ENCODE peak calls at places on chromosomes 6 and 20, in four cellular contexts. H, W, L and F are unnamed samples.

GRCh38 chr6:5119090-5119951 is 34.2 kb downstream of the PPP1R3G start:
- DNase-seq in H (no peak), W (no peak), L (no peak), F (no peak)

GRCh38 chr20:47274449-47275108 is 81.9 kb downstream of the ZMYND8 start:
- DNase-seq in H (no peak), W (peak), L (peak), F (no peak)

GRCh38 chr6:167996424-167997199 is 859 bp upstream of the KIF25 start:
- DNase-seq in H (no peak), W (no peak), L (no peak), F (no peak)

GRCh38 chr6:36350681-36351091 is 14.0 kb upstream of the BNIP5 start:
- DNase-seq in H (peak), W (no peak), L (peak), F (peak)

GRCh38 chr20:37969949-37970855 is 63.1 kb downstream of the TTI1 start:
- DNase-seq in H (no peak), W (no peak), L (no peak), F (peak)

GRCh38 chr6:128158496-128158895 is 257.6 kb upstream of the THEMIS start:
- DNase-seq in H (no peak), W (no peak), L (peak), F (no peak)

GRCh38 chr6:134564705-134565104 is 246.8 kb upstream of the SGK1 start:
- DNase-seq in H (no peak), W (no peak), L (no peak), F (no peak)

GRCh38 chr6:79544299-79544927 is 7.2 kb upstream of the LCA5 start:
- DNase-seq in H (peak), W (peak), L (peak), F (no peak)

GRCh38 chr6:110341671-110342304 is 16.4 kb downstream of the METTL24 start:
- DNase-seq in H (peak), W (no peak), L (no peak), F (no peak)

GRCh38 chr6:149405823-149406765 is 6.0 kb downstream of the SUMO4 start:
- DNase-seq in H (no peak), W (no peak), L (no peak), F (no peak)

GRCh38 chr6:53827485-53827884 is 32.7 kb downstream of the LRRC1 start:
- DNase-seq in H (no peak), W (no peak), L (no peak), F (no peak)

GRCh38 chr6:89323461-89324098 is 8.5 kb upstream of the GABRR2 start:
- DNase-seq in H (no peak), W (no peak), L (no peak), F (no peak)

GRCh38 chr6:107627928-107628327 is 138.0 kb downstream of the SOBP start:
- DNase-seq in H (no peak), W (no peak), L (no peak), F (no peak)

GRCh38 chr20:59696476-59696875 is 92.1 kb downstream of the PHACTR3 start:
- DNase-seq in H (no peak), W (no peak), L (no peak), F (no peak)

GRCh38 chr6:74510878-74511277 is 695.0 kb downstream of the COL12A1 start:
- DNase-seq in H (no peak), W (no peak), L (no peak), F (no peak)

GRCh38 chr6:119351005-119351394 is 1.4 kb upstream of the MAN1A1 start:
- DNase-seq in H (no peak), W (no peak), L (peak), F (no peak)

GRCh38 chr6:111602481-111603404 is 2.9 kb downstream of the TRAF3IP2 start:
- DNase-seq in H (peak), W (no peak), L (no peak), F (peak)

GRCh38 chr6:167849846-167850459 is 23.2 kb downstream of the AFDN start:
- DNase-seq in H (no peak), W (no peak), L (no peak), F (no peak)

GRCh38 chr20:19626896-19627295 is 131.2 kb upstream of the RIN2 start:
- DNase-seq in H (no peak), W (no peak), L (no peak), F (no peak)

DNA sequence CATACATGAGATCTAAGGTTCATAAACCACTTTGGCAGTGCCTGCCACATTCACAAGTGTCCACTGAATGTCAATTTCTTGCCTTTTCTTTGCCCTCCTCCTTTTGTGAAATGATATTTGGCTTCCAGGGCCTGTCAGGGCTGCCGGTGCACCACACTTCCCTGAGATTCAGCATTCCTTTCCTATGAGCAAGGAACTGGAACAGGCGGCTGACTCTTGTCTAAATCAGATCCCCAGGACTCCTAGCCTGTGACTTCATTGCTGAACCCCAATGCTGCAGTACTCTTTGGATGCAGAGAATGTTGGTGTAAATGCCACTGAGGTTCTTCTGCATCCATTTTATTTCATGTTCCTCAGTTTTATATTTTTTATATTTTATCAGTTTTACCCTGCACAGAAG is 172.2 kb downstream of the ARID1B start:
- DNase-seq in H (no peak), W (no peak), L (peak), F (no peak)
- H3K4me3 ChIP-seq in H (no peak), W (no peak), L (no peak), F (no peak)

DNA sequence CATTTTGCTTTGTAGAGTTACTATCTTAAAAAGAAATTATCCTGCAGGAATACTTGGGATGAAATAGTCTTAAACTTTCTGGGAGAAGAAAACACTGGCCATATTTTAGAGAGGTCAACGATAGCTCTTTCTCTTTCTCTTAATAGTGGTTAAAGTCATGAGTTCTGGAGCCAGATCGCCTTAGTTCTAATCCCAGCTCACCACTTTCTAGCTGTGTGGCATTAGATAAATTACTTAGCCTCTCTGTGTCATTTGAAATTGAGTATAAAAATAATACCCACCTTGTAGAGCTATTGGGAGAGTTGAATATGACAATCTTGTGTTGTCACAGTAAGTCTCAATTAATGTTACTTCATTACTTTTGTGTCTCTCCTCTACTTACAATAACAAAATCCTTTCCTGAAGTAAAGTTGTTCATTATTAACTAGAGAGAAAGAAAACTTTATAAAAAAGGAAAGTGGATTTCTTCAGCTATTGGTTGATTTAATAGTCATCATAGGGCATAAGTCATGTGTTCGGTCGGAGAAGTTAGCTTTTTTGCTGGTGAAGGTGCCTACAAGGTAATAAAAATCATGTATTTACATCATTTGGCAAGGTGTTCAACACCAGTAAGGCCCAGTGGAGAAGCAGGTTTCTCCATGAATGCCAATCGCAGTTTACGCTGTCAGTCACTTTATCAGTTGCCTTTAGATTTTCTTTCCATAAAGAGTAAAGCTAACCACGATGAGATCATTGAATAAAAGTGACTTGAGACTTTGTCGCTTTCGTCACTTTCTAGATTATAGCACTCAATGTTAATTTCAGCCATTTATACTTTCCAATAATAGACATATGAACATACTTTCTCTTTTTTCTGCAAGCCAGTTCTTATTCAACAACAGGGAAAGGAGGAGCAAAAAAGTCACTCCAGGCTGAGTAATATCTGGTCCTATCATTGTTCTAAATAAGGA is 2.0 kb downstream of the NEDD9 start:
- DNase-seq in H (no peak), W (no peak), L (no peak), F (no peak)
- H3K4me3 ChIP-seq in H (peak), W (peak), L (peak), F (peak)

DNA sequence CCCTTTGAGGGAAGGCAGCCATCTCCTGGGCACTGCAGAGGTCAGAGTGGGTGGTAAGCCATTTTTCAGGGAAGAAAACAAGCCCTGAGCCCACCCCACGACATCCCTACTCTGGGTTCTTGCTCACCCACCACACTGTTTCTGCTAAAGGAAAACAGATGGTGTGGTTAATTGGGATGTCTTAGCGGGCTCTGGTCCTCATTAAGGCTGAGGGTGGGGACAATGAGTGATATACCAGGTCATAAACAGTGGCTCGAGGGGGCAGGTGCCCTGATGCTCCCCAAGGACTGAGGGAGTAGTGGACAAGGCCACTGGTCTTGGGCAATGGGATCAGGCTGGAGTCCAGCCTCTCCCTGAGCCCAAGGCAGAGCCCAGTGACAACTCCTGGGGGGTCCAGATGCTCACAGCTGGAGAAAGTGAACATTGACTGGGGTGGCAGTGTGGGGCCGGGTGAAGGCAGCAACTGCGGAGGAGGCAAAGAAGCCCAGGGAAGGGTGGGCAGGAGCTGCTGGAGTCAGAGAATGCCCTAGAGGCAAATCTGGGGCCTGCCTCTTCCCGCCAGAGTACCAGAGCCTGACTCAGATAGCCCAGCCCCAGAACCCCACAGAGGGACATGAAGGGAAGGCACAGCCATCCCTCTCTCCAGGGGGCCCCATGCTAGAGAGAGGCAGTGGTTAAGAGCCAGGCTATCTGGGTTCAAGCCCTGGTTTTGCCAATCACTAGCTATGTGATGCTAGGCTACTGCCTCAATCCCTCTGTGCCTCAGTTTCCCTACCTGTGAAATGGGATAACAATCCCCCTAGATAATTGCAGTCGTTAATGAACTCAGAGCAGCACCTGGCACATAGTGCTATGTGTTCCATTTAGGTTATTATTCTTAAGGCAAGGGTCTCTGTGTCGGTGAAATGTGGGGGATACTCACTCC is 72.4 kb downstream of the MRPL14 start:
- DNase-seq in H (no peak), W (no peak), L (no peak), F (no peak)
- H3K4me3 ChIP-seq in H (no peak), W (no peak), L (no peak), F (no peak)

DNA sequence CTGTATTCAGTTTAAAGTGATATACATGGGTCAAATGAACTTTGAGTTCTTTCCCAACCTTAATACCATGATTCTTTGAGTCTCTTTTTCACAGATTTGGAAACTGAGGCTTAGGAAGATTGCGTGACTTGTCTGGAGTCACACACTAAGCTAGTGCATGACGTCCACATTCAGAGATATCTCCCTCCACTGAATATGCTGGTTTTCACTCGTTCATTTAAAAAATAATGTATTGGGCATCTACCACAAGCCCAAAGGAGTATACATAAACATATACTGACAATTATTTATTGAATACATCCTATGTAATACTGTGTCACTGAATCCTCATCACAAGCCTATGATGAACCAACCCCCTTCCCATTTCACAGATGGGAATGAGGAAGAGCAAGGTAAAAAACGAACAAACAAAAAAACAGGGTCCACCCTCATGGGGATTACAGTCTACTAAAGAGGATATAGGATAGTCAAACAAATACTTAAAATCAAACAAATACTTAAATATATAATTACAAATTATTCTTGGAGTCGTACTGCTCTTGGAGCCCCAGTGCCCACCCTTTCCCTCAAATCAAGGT is 611 bp upstream of the TM9SF4 start:
- DNase-seq in H (no peak), W (no peak), L (no peak), F (no peak)
- H3K4me3 ChIP-seq in H (peak), W (no peak), L (peak), F (peak)

GRCh38 chr6:2992330-2992979 is 7.2 kb upstream of the NQO2 start:
- DNase-seq in H (no peak), W (no peak), L (no peak), F (no peak)

GRCh38 chr6:2989332-2990178 is 10.1 kb upstream of the NQO2 start:
- DNase-seq in H (peak), W (peak), L (peak), F (peak)

GRCh38 chr6:2988426-2989331 is 11.0 kb upstream of the NQO2 start:
- DNase-seq in H (peak), W (peak), L (peak), F (peak)

GRCh38 chr6:2990179-2990931 is 9.3 kb upstream of the NQO2 start:
- DNase-seq in H (peak), W (no peak), L (no peak), F (no peak)

GRCh38 chr6:2990932-2991506 is 8.7 kb upstream of the NQO2 start:
- DNase-seq in H (no peak), W (no peak), L (no peak), F (no peak)
- H3K4me3 ChIP-seq in H (peak), W (no peak), L (peak), F (peak)

GRCh38 chr20:20892328-20892727 is 179.9 kb upstream of the RALGAPA2 start:
- DNase-seq in H (no peak), W (no peak), L (no peak), F (no peak)

GRCh38 chr20:20894280-20894679 is 181.8 kb upstream of the RALGAPA2 start:
- DNase-seq in H (no peak), W (no peak), L (no peak), F (no peak)

GRCh38 chr20:20895537-20895936 is 183.1 kb upstream of the RALGAPA2 start:
- DNase-seq in H (no peak), W (no peak), L (no peak), F (no peak)

GRCh38 chr20:20897922-20898321 is 185.5 kb upstream of the RALGAPA2 start:
- DNase-seq in H (no peak), W (no peak), L (no peak), F (no peak)

DNA sequence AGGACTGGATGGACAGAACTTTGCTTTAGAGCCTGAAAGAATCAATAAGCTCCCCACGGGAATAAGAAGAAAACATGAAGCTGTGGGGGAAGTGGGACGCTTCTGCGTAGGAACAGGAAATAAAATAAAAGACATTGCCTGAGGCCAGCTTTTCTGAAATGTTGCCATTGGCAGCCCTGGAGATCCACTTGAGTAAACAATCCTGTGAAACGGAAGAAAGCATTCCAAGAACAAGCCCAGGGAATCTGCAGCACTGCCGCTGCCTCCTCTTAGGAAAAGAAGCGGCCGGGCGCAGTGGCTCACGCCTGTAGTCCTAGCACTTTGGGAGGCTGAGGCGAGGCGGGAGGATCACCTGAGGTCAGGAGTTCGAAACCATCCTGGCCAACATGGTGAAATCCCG is 182.3 kb upstream of the RALGAPA2 start:
- DNase-seq in H (peak), W (no peak), L (no peak), F (no peak)
- H3K4me3 ChIP-seq in H (no peak), W (no peak), L (no peak), F (no peak)